ENCODE peak calls at places on chromosomes 13 and 19, in ten cellular contexts. Q, H, T, X, M, N, Z, B, L and O are unnamed samples.

GRCh38 chr13:76552373-76552772 is 333.8 kb downstream of the KCTD12 start:
- DNase-seq in H (no peak), N (no peak), T (no peak), B (no peak), Q (no peak), Z (no peak), M (no peak), L (no peak), X (no peak), O (no peak)

GRCh38 chr13:31050486-31051400 is 111.0 kb downstream of the HSPH1 start:
- DNase-seq in Q (no peak), Z (no peak), T (no peak), H (no peak), B (no peak), X (no peak), N (peak; percentile 20), M (no peak), L (no peak), O (no peak)

GRCh38 chr13:110266431-110266809 is 40.5 kb downstream of the COL4A1 start:
- DNase-seq in Z (no peak), X (no peak), Q (no peak), M (no peak), L (no peak), H (no peak), N (no peak), B (no peak), T (no peak), O (no peak)

GRCh38 chr19:30664358-30665058 is 292.3 kb downstream of the ZNF536 start:
- DNase-seq in Z (no peak), N (peak; percentile 76), T (no peak), H (no peak), B (no peak), M (no peak), L (no peak), Q (no peak), X (no peak), O (no peak)

GRCh38 chr13:24199016-24199415 is 38.5 kb downstream of the SPATA13 start:
- DNase-seq in B (no peak), N (no peak), T (no peak), M (no peak), X (no peak), Q (no peak), Z (no peak), L (no peak), H (no peak), O (no peak)

GRCh38 chr13:48448963-48449614 is 36.2 kb upstream of the LPAR6 start:
- DNase-seq in Q (no peak), Z (no peak), M (no peak), L (no peak), H (no peak), T (peak; percentile 68), X (no peak), B (no peak), N (no peak), O (no peak)

GRCh38 chr13:39913928-39914327 is 258.5 kb downstream of the COG6 start:
- DNase-seq in H (no peak), T (peak; percentile 87), B (no peak), N (no peak), Z (no peak), Q (no peak), X (no peak), L (no peak), M (no peak), O (no peak)

GRCh38 chr19:13195678-13196077 is 45.5 kb downstream of the IER2 start:
- DNase-seq in T (peak; percentile 43), B (peak; percentile 54), H (no peak), M (no peak), X (peak; percentile 55), L (peak; percentile 28), N (peak; percentile 79), Q (peak; percentile 59), Z (no peak), O (no peak)

GRCh38 chr13:20993661-20994440 is 67.5 kb downstream of the LATS2 start:
- DNase-seq in T (peak; percentile 92), H (no peak), X (no peak), Q (no peak), N (no peak), M (peak; percentile 50), L (no peak), B (no peak), Z (no peak), O (no peak)

GRCh38 chr19:42295831-42296525 is 6.0 kb upstream of the PRR19 start:
- DNase-seq in N (peak; percentile 80), Z (no peak), B (peak; percentile 95), L (peak; percentile 81), M (peak; percentile 91), Q (peak; percentile 93), H (peak; percentile 78), T (peak; percentile 76), X (peak; percentile 85), O (no peak)